ENCODE peak calls at places on chromosomes 12 and 14, in seven cellular contexts. Q is SK-N-SH, B is fibroblast of lung, Y is ovary, D is tibial nerve, W is tibial artery, S is neural progenitor cell. J is an unnamed sample.

GRCh38 chr14:28151931-28152330 is 614.7 kb upstream of the FOXG1 start:
- DNase-seq in D (no peak), Q (no peak), S (no peak), B (no peak), W (no peak), Y (no peak), J (no peak)

GRCh38 chr12:75908961-75909699 is 122.4 kb downstream of the PHLDA1 start:
- DNase-seq in B (peak; percentile 87), Q (peak; percentile 21), S (no peak), W (peak; percentile 71), D (peak; percentile 81), Y (peak; percentile 79), J (peak; percentile 25)

GRCh38 chr12:17503742-17504141 is 586.3 kb downstream of the RERGL start:
- DNase-seq in W (no peak), D (no peak), Y (no peak), Q (no peak), S (no peak), B (no peak), J (no peak)

GRCh38 chr14:70908918-70909641 is 1.8 kb downstream of the PCNX1 start:
- DNase-seq in S (no peak), W (no peak), B (no peak), Y (no peak), Q (no peak), D (no peak), J (no peak)

GRCh38 chr12:92414383-92415065 is 268.9 kb upstream of the BTG1 start:
- DNase-seq in B (peak; percentile 42), S (no peak), D (no peak), W (no peak), Y (no peak), Q (no peak), J (no peak)

GRCh38 chr12:40002178-40003169 is 103.4 kb downstream of the SLC2A13 start:
- DNase-seq in S (no peak), Y (no peak), D (no peak), W (no peak), B (no peak), Q (no peak), J (no peak)

GRCh38 chr12:104177663-104178501 is 37.7 kb upstream of the TXNRD1 start:
- DNase-seq in D (peak; percentile 82), Q (peak; percentile 27), W (peak; percentile 94), Y (peak; percentile 76), S (no peak), B (peak; percentile 99), J (peak; percentile 98)

GRCh38 chr12:106001819-106002218 is 136.9 kb downstream of the NUAK1 start:
- DNase-seq in Y (no peak), Q (no peak), S (no peak), B (no peak), W (no peak), D (no peak), J (no peak)

GRCh38 chr12:3492868-3493224 is 1.8 kb downstream of the PRMT8 start:
- DNase-seq in Q (no peak), S (no peak), W (no peak), D (no peak), Y (no peak), B (no peak), J (no peak)

GRCh38 chr12:3371018-3371417 is 120.0 kb upstream of the PRMT8 start:
- DNase-seq in B (no peak), W (no peak), Q (no peak), Y (no peak), D (no peak), S (no peak), J (no peak)

GRCh38 chr14:61653507-61653906 is 41.8 kb upstream of the HIF1A start:
- DNase-seq in Y (no peak), D (peak; percentile 16), W (no peak), B (peak; percentile 55), Q (no peak), S (no peak), J (no peak)

GRCh38 chr12:63179224-63179623 is 28.2 kb upstream of the AVPR1A start:
- DNase-seq in Y (no peak), W (no peak), Q (no peak), D (no peak), S (no peak), B (no peak), J (no peak)

GRCh38 chr12:13376627-13377373 is 180.3 kb downstream of the EMP1 start:
- DNase-seq in D (no peak), Q (no peak), Y (no peak), S (no peak), W (no peak), B (no peak), J (no peak)

GRCh38 chr14:104048758-104049496 is 36.6 kb upstream of the ASPG start:
- DNase-seq in Q (no peak), Y (no peak), D (no peak), B (peak; percentile 70), S (no peak), W (no peak), J (no peak)

GRCh38 chr12:3777206-3777809 is 24.4 kb upstream of the CRACR2A start:
- DNase-seq in B (peak; percentile 60), D (peak; percentile 46), Q (peak; percentile 61), S (peak; percentile 66), Y (no peak), W (no peak), J (no peak)

GRCh38 chr12:20257311-20257710 is 111.0 kb upstream of the PDE3A start:
- DNase-seq in W (no peak), S (no peak), D (no peak), B (no peak), Y (no peak), Q (no peak), J (no peak)

GRCh38 chr14:99899578-99900178 is 106.5 kb downstream of the EML1 start:
- DNase-seq in S (no peak), D (no peak), B (peak; percentile 59), Y (no peak), W (no peak), Q (peak; percentile 28), J (no peak)

GRCh38 chr14:76352639-76353281 is 23.2 kb upstream of the ESRRB start:
- DNase-seq in Q (peak; percentile 90), S (peak; percentile 92), B (peak; percentile 34), Y (peak; percentile 75), D (peak; percentile 42), W (no peak), J (no peak)

GRCh38 chr14:34147461-34147860 is 196.6 kb upstream of the EGLN3 start:
- DNase-seq in D (no peak), W (no peak), Q (no peak), S (no peak), B (no peak), Y (no peak), J (no peak)

GRCh38 chr14:73237219-73237785 is at the start of gene PAPLN:
- DNase-seq in B (peak; percentile 25), Y (peak; percentile 65), D (peak; percentile 36), S (peak; percentile 61), W (no peak), Q (peak; percentile 73), J (no peak)

GRCh38 chr14:73236752-73237218 is 521 bp upstream of the PAPLN start:
- DNase-seq in Q (no peak), D (no peak), B (no peak), S (peak; percentile 24), W (no peak), Y (no peak), J (no peak)

GRCh38 chr14:73238262-73238852 is 1.1 kb downstream of the PAPLN start:
- DNase-seq in B (peak; percentile 81), D (no peak), Y (peak; percentile 54), Q (no peak), S (peak; percentile 31), W (no peak), J (no peak)

GRCh38 chr14:73238941-73239340 is 1.6 kb downstream of the PAPLN start:
- DNase-seq in W (no peak), Q (peak; percentile 25), B (no peak), D (no peak), S (no peak), Y (peak; percentile 46), J (no peak)

GRCh38 chr14:73237786-73238261 is 518 bp downstream of the PAPLN start:
- DNase-seq in Q (peak; percentile 82), Y (peak; percentile 56), B (no peak), D (no peak), S (peak; percentile 62), W (no peak), J (no peak)
- H3K4me3 ChIP-seq in Q (peak overlapping the region; percentile 42), Y (peak overlapping the region; percentile 49), B (peak overlapping the region; percentile 26), D (peak overlapping the region; percentile 73), S (peak overlapping the region; percentile 71), W (peak overlapping the region; percentile 55), J (peak overlapping the region; percentile 25)

GRCh38 chr12:102973583-102973982 is 16.1 kb downstream of the ASCL1 start:
- DNase-seq in Q (no peak), W (no peak), B (no peak), S (no peak), Y (no peak), D (no peak), J (no peak)
- TF ChIP-seq CTCF in Q (no peak), W (no peak), B (no peak), S (no peak), Y (no peak), D (no peak), J (no peak)

DNA sequence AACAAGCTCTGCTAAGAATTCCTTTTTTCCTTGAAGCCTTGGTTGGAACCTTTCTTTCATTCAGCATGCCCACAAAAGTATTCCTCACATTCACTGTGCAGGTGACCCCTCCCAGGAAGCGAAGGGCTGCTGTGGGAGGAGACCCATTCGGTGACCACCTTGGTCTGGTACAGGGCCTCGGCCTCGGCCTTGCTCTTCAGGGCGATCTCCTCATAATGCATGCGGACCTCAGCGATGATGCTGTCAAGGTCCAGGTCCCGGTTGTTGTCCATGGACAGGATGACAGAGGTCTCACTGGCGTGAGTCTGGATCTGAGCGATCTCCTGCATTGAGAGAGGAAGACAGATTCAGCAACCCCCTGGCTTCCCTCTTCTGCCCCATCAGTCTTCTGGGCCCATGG is 3.1 kb downstream of the KRT74 start:
- DNase-seq in W (no peak), D (no peak), B (no peak), Q (no peak), S (no peak), Y (no peak), J (no peak)
- H3K27me3 ChIP-seq in W (no peaks in the 10 kb centered on the region), D (peaks cover 11% of the 10 kb centered on the region), B (no peaks in the 10 kb centered on the region), Q (peaks cover 84% of the 10 kb centered on the region), S (no peaks in the 10 kb centered on the region), Y (no peaks in the 10 kb centered on the region), J (peaks cover 13% of the 10 kb centered on the region)

GRCh38 chr14:58987601-58988000 is 200.9 kb upstream of the DAAM1 start:
- DNase-seq in Q (no peak), D (no peak), S (no peak), B (no peak), W (no peak), Y (no peak), J (no peak)
- H3K4me3 ChIP-seq in Q (no peak overlapping the region), D (no peak overlapping the region), S (no peak overlapping the region), B (no peak overlapping the region), W (no peak overlapping the region), Y (no peak overlapping the region), J (no peak overlapping the region)

GRCh38 chr14:25464078-25464477 is 414.1 kb upstream of the STXBP6 start:
- DNase-seq in D (no peak), B (no peak), S (no peak), Y (no peak), Q (no peak), W (no peak), J (no peak)

GRCh38 chr14:25464772-25465171 is 414.8 kb upstream of the STXBP6 start:
- DNase-seq in D (no peak), W (no peak), Y (no peak), S (no peak), Q (no peak), B (no peak), J (no peak)

GRCh38 chr14:25463475-25463874 is 413.5 kb upstream of the STXBP6 start:
- DNase-seq in W (no peak), D (no peak), Q (no peak), S (peak; percentile 8), Y (no peak), B (no peak), J (no peak)

GRCh38 chr14:25461780-25462179 is 411.8 kb upstream of the STXBP6 start:
- DNase-seq in D (no peak), B (no peak), S (no peak), Y (no peak), W (no peak), Q (no peak), J (no peak)
- TF ChIP-seq CTCF in D (no peak), B (no peak), S (peak; percentile 29), Y (no peak), W (no peak), Q (no peak), J (no peak)